ENCODE peak calls at places on chromosomes 12 and 14, in four cellular contexts. E, N, O and F are unnamed samples.

GRCh38 chr14:77707355-77707723 is 484 bp downstream of the ALKBH1 start:
- DNase-seq in N (peak; percentile 60), O (no peak), E (peak; percentile 15), F (peak; percentile 60)

GRCh38 chr12:26701604-26702215 is 131.3 kb downstream of the ITPR2 start:
- DNase-seq in O (no peak), E (no peak), N (peak; percentile 73), F (peak; percentile 73)

GRCh38 chr12:52992699-52993557 is 13.3 kb upstream of the EIF4B start:
- DNase-seq in O (no peak), N (peak; percentile 73), E (no peak), F (peak; percentile 79)

GRCh38 chr14:68210729-68211299 is 391.2 kb downstream of the RAD51B start:
- DNase-seq in N (peak; percentile 97), O (no peak), E (peak; percentile 25), F (peak; percentile 93)

GRCh38 chr14:49050836-49051235 is 535.3 kb downstream of the RPS29 start:
- DNase-seq in E (no peak), N (peak; percentile 11), O (no peak), F (no peak)

GRCh38 chr12:71159260-71159659 is 1.5 kb upstream of the TSPAN8 start:
- DNase-seq in N (no peak), E (no peak), O (no peak), F (no peak)

GRCh38 chr12:48106574-48107251 is 834 bp upstream of the SENP1 start:
- DNase-seq in E (no peak), N (no peak), O (no peak), F (no peak)

GRCh38 chr12:2051700-2052625 is 824 bp upstream of the CACNA1C start:
- DNase-seq in O (no peak), N (no peak), E (no peak), F (no peak)

GRCh38 chr14:98070521-98070920 is 1201.5 kb downstream of the BCL11B start:
- DNase-seq in N (no peak), E (no peak), O (no peak), F (no peak)

GRCh38 chr12:8675471-8676083 is 13.0 kb upstream of the MFAP5 start:
- DNase-seq in O (no peak), E (no peak), N (no peak), F (no peak)

GRCh38 chr12:39959016-39959415 is 146.9 kb downstream of the SLC2A13 start:
- DNase-seq in N (no peak), E (no peak), O (no peak), F (no peak)
- H3K4me3 ChIP-seq in N (no peak overlapping the region), E (no peak overlapping the region), O (no peak overlapping the region), F (no peak overlapping the region)

DNA sequence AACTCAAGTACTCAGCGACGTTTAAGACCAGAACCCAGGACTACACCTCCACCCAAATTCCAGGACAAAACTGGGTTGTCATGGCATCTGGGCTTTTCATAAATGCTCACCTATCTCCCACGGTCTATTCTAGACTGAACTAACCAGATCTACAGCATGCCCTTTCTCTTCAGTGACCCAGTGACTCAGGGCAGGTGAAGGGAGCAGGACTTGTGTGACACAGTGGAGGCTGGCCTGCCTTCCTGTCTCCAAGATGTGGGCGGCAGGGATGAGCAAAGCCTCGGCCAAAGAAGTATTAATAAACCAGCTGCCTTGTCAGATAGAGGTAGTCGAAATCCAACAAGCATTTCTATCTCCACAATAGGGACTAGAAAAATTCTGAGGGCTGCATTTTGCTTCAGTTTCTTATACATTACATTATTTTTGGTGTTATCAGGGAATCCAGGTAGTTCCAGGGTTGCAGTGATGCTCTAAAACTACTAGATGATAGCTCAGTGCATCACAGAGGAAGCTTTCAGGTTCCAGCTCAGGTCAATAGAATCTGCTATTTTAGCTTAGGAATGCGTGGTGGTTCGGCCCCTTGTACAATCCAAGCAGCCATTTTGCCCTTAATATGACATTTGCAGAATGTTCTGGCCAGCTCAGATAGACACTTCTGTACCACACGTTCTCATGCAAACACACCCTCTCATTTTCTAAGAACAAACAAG is 4.2 kb upstream of the GLRX5 start:
- DNase-seq in N (no peak), O (no peak), E (no peak), F (no peak)
- H3K4me3 ChIP-seq in N (no peak overlapping the region), O (no peak overlapping the region), E (no peak overlapping the region), F (no peak overlapping the region)

GRCh38 chr12:105212431-105212830 is 23.5 kb downstream of the APPL2 start:
- DNase-seq in E (no peak), N (peak; percentile 84), O (no peak), F (peak; percentile 58)
- H3K4me3 ChIP-seq in E (no peak overlapping the region), N (no peak overlapping the region), O (no peak overlapping the region), F (no peak overlapping the region)

GRCh38 chr12:130162771-130163460 is 652 bp downstream of the FZD10 start:
- DNase-seq in E (no peak), N (no peak), O (no peak), F (no peak)

GRCh38 chr12:130160306-130160705 is 2.0 kb upstream of the FZD10 start:
- DNase-seq in O (no peak), N (no peak), E (no peak), F (no peak)

GRCh38 chr12:130162267-130162666 is at the start of gene FZD10:
- DNase-seq in O (no peak), N (peak; percentile 6), E (peak; percentile 40), F (no peak)

GRCh38 chr12:130160711-130161231 is 1.5 kb upstream of the FZD10 start:
- DNase-seq in O (no peak), N (no peak), E (no peak), F (no peak)

GRCh38 chr12:130161261-130162231 is 718 bp upstream of the FZD10 start:
- DNase-seq in N (peak; percentile 5), E (peak; percentile 50), O (no peak), F (no peak)
- H3K4me3 ChIP-seq in N (no peak overlapping the region), E (peak overlapping the region; percentile 49), O (peak overlapping the region; percentile 40), F (no peak overlapping the region)

GRCh38 chr14:52315355-52315718 is 1.2 kb downstream of the PTGER2 start:
- DNase-seq in N (peak; percentile 22), O (no peak), E (no peak), F (no peak)
- H3K4me3 ChIP-seq in N (peak overlapping the region; percentile 92), O (no peak overlapping the region), E (peak overlapping the region; percentile 61), F (peak overlapping the region; percentile 70)

GRCh38 chr12:92650228-92650822 is 52.5 kb upstream of the PLEKHG7 start:
- DNase-seq in O (no peak), N (no peak), E (no peak), F (no peak)
- H3K4me3 ChIP-seq in O (no peak overlapping the region), N (no peak overlapping the region), E (no peak overlapping the region), F (no peak overlapping the region)

DNA sequence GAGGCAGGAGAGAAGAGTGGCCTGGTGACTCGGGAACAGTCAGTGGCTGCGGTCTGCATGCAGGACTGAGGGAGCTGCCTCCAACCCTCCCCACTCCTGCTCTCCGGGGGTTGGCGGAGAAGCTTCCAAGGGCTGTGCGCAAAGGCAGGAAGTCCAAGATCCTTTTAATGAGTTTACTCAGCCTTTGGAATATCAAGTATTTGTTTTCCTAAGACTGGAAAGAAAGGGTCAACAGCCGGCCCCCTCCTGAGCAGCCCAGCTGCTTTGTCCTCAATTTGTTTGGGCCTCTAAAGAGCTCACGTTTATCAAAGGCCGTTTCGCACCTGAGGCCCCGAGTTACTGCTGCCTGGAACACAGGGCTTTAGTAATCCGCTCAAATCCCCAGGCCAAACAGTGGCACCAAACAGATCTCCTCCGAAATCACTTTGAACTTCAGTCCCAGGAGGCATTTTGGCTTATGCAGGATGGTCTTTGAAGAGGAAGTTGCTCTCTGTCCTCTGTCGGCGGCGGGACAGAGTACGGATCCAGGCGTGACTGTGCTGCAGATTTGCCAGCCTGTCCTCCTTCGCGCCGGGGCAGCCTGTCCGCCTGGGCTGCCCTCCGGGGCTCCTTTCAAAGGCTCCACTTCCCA is 117.2 kb upstream of the FZD10 start:
- DNase-seq in O (no peak), E (no peak), N (no peak), F (no peak)
- H3K4me3 ChIP-seq in O (no peak overlapping the region), E (no peak overlapping the region), N (no peak overlapping the region), F (no peak overlapping the region)